ENCODE peak calls at places on chromosomes 4 and X, in eight cellular contexts. One of them, this sample, is unnamed.
A peak's percentile ranks its signal among the peaks of the same experiment; 100 is the strongest.

GRCh38 chr4:55031158-55031557 is 94.2 kb downstream of the KDR start:
- DNase-seq in activated CD4-positive, alpha-beta T cell treated with anti-CD3 and anti-CD28 coated beads, Interleukin-2, amount 50 U/mL, for 1 hour: no peak
- DNase-seq in LHCN-M2: no peak
- DNase-seq in fibroblast of mammary gland: no peak
- DNase-seq in GM03348: no peak
- DNase-seq in breast epithelium: no peak
- DNase-seq in stimulated activated CD8-positive, alpha-beta memory T cell treated with anti-CD3 and anti-CD28 coated beads, Interleukin-4, amount 100 ng/mL, for 24 hours: no peak
- DNase-seq in activated T-helper 1 cell treated with Interleukin-2 at 50 U/mL for 16 hours: no peak
- DNase-seq in this sample: no peak

GRCh38 chr4:80268081-80268823 is 1.8 kb downstream of the FGF5 start:
- DNase-seq in GM03348: peak; percentile 60
- DNase-seq in activated CD4-positive, alpha-beta T cell treated with anti-CD3 and anti-CD28 coated beads, Interleukin-2, amount 50 U/mL, for 1 hour: no peak
- DNase-seq in LHCN-M2: peak; percentile 65
- DNase-seq in stimulated activated CD8-positive, alpha-beta memory T cell treated with anti-CD3 and anti-CD28 coated beads, Interleukin-4, amount 100 ng/mL, for 24 hours: no peak
- DNase-seq in breast epithelium: no peak
- DNase-seq in fibroblast of mammary gland: peak; percentile 42
- DNase-seq in activated T-helper 1 cell treated with Interleukin-2 at 50 U/mL for 16 hours: no peak
- DNase-seq in this sample: no peak

GRCh38 chr4:23733911-23734458 is 155.9 kb downstream of the PPARGC1A start:
- DNase-seq in stimulated activated CD8-positive, alpha-beta memory T cell treated with anti-CD3 and anti-CD28 coated beads, Interleukin-4, amount 100 ng/mL, for 24 hours: no peak
- DNase-seq in LHCN-M2: no peak
- DNase-seq in fibroblast of mammary gland: no peak
- DNase-seq in GM03348: no peak
- DNase-seq in activated T-helper 1 cell treated with Interleukin-2 at 50 U/mL for 16 hours: no peak
- DNase-seq in activated CD4-positive, alpha-beta T cell treated with anti-CD3 and anti-CD28 coated beads, Interleukin-2, amount 50 U/mL, for 1 hour: no peak
- DNase-seq in breast epithelium: no peak
- DNase-seq in this sample: no peak

GRCh38 chrX:135973025-135973547 is 702 bp downstream of the MMGT1 start:
- DNase-seq in breast epithelium: no peak
- DNase-seq in stimulated activated CD8-positive, alpha-beta memory T cell treated with anti-CD3 and anti-CD28 coated beads, Interleukin-4, amount 100 ng/mL, for 24 hours: no peak
- DNase-seq in LHCN-M2: peak; percentile 29
- DNase-seq in activated CD4-positive, alpha-beta T cell treated with anti-CD3 and anti-CD28 coated beads, Interleukin-2, amount 50 U/mL, for 1 hour: no peak
- DNase-seq in fibroblast of mammary gland: peak; percentile 44
- DNase-seq in activated T-helper 1 cell treated with Interleukin-2 at 50 U/mL for 16 hours: no peak
- DNase-seq in GM03348: peak; percentile 9
- DNase-seq in this sample: no peak

GRCh38 chrX:124194903-124195302 is 137.6 kb upstream of the TEX13D start:
- DNase-seq in LHCN-M2: peak; percentile 59
- DNase-seq in fibroblast of mammary gland: no peak
- DNase-seq in activated CD4-positive, alpha-beta T cell treated with anti-CD3 and anti-CD28 coated beads, Interleukin-2, amount 50 U/mL, for 1 hour: no peak
- DNase-seq in breast epithelium: no peak
- DNase-seq in activated T-helper 1 cell treated with Interleukin-2 at 50 U/mL for 16 hours: no peak
- DNase-seq in stimulated activated CD8-positive, alpha-beta memory T cell treated with anti-CD3 and anti-CD28 coated beads, Interleukin-4, amount 100 ng/mL, for 24 hours: no peak
- DNase-seq in GM03348: peak; percentile 9
- DNase-seq in this sample: no peak

GRCh38 chr4:89331637-89332544 is 24.3 kb upstream of the GPRIN3 start:
- DNase-seq in LHCN-M2: no peak
- DNase-seq in breast epithelium: no peak
- DNase-seq in activated CD4-positive, alpha-beta T cell treated with anti-CD3 and anti-CD28 coated beads, Interleukin-2, amount 50 U/mL, for 1 hour: no peak
- DNase-seq in stimulated activated CD8-positive, alpha-beta memory T cell treated with anti-CD3 and anti-CD28 coated beads, Interleukin-4, amount 100 ng/mL, for 24 hours: no peak
- DNase-seq in fibroblast of mammary gland: no peak
- DNase-seq in GM03348: no peak
- DNase-seq in activated T-helper 1 cell treated with Interleukin-2 at 50 U/mL for 16 hours: no peak
- DNase-seq in this sample: no peak

GRCh38 chrX:97374266-97374665 is 490.6 kb downstream of the RPA4 start:
- DNase-seq in GM03348: no peak
- DNase-seq in stimulated activated CD8-positive, alpha-beta memory T cell treated with anti-CD3 and anti-CD28 coated beads, Interleukin-4, amount 100 ng/mL, for 24 hours: no peak
- DNase-seq in fibroblast of mammary gland: no peak
- DNase-seq in activated T-helper 1 cell treated with Interleukin-2 at 50 U/mL for 16 hours: no peak
- DNase-seq in activated CD4-positive, alpha-beta T cell treated with anti-CD3 and anti-CD28 coated beads, Interleukin-2, amount 50 U/mL, for 1 hour: no peak
- DNase-seq in breast epithelium: no peak
- DNase-seq in LHCN-M2: no peak
- DNase-seq in this sample: no peak

GRCh38 chr4:2286904-2287593 is 25.1 kb upstream of the MXD4 start:
- DNase-seq in stimulated activated CD8-positive, alpha-beta memory T cell treated with anti-CD3 and anti-CD28 coated beads, Interleukin-4, amount 100 ng/mL, for 24 hours: no peak
- DNase-seq in GM03348: no peak
- DNase-seq in LHCN-M2: no peak
- DNase-seq in activated CD4-positive, alpha-beta T cell treated with anti-CD3 and anti-CD28 coated beads, Interleukin-2, amount 50 U/mL, for 1 hour: no peak
- DNase-seq in activated T-helper 1 cell treated with Interleukin-2 at 50 U/mL for 16 hours: no peak
- DNase-seq in breast epithelium: no peak
- DNase-seq in fibroblast of mammary gland: peak; percentile 52
- DNase-seq in this sample: no peak

GRCh38 chrX:404656-405055 is 17.9 kb upstream of the PPP2R3B start:
- DNase-seq in activated CD4-positive, alpha-beta T cell treated with anti-CD3 and anti-CD28 coated beads, Interleukin-2, amount 50 U/mL, for 1 hour: no peak
- DNase-seq in activated T-helper 1 cell treated with Interleukin-2 at 50 U/mL for 16 hours: no peak
- DNase-seq in GM03348: no peak
- DNase-seq in breast epithelium: no peak
- DNase-seq in stimulated activated CD8-positive, alpha-beta memory T cell treated with anti-CD3 and anti-CD28 coated beads, Interleukin-4, amount 100 ng/mL, for 24 hours: no peak
- DNase-seq in LHCN-M2: no peak
- DNase-seq in fibroblast of mammary gland: no peak
- DNase-seq in this sample: no peak

GRCh38 chrX:106649523-106650428 is 38.0 kb downstream of the RADX start:
- DNase-seq in activated T-helper 1 cell treated with Interleukin-2 at 50 U/mL for 16 hours: no peak
- DNase-seq in stimulated activated CD8-positive, alpha-beta memory T cell treated with anti-CD3 and anti-CD28 coated beads, Interleukin-4, amount 100 ng/mL, for 24 hours: no peak
- DNase-seq in breast epithelium: no peak
- DNase-seq in LHCN-M2: no peak
- DNase-seq in GM03348: no peak
- DNase-seq in activated CD4-positive, alpha-beta T cell treated with anti-CD3 and anti-CD28 coated beads, Interleukin-2, amount 50 U/mL, for 1 hour: no peak
- DNase-seq in fibroblast of mammary gland: no peak
- DNase-seq in this sample: no peak

GRCh38 chr4:187172340-187172761 is 448.7 kb upstream of the FAT1 start:
- DNase-seq in fibroblast of mammary gland: peak; percentile 78
- DNase-seq in activated T-helper 1 cell treated with Interleukin-2 at 50 U/mL for 16 hours: no peak
- DNase-seq in GM03348: peak; percentile 79
- DNase-seq in stimulated activated CD8-positive, alpha-beta memory T cell treated with anti-CD3 and anti-CD28 coated beads, Interleukin-4, amount 100 ng/mL, for 24 hours: no peak
- DNase-seq in LHCN-M2: no peak
- DNase-seq in breast epithelium: no peak
- DNase-seq in activated CD4-positive, alpha-beta T cell treated with anti-CD3 and anti-CD28 coated beads, Interleukin-2, amount 50 U/mL, for 1 hour: no peak
- DNase-seq in this sample: peak; percentile 71

GRCh38 chr4:14254252-14254651 is 626.7 kb upstream of the BOD1L1 start:
- DNase-seq in LHCN-M2: no peak
- DNase-seq in stimulated activated CD8-positive, alpha-beta memory T cell treated with anti-CD3 and anti-CD28 coated beads, Interleukin-4, amount 100 ng/mL, for 24 hours: peak; percentile 0
- DNase-seq in breast epithelium: peak; percentile 20
- DNase-seq in fibroblast of mammary gland: peak; percentile 53
- DNase-seq in activated CD4-positive, alpha-beta T cell treated with anti-CD3 and anti-CD28 coated beads, Interleukin-2, amount 50 U/mL, for 1 hour: no peak
- DNase-seq in GM03348: peak; percentile 12
- DNase-seq in activated T-helper 1 cell treated with Interleukin-2 at 50 U/mL for 16 hours: no peak
- DNase-seq in this sample: peak; percentile 21

GRCh38 chrX:39204945-39205344 is 403.7 kb downstream of the MID1IP1 start:
- DNase-seq in stimulated activated CD8-positive, alpha-beta memory T cell treated with anti-CD3 and anti-CD28 coated beads, Interleukin-4, amount 100 ng/mL, for 24 hours: no peak
- DNase-seq in LHCN-M2: no peak
- DNase-seq in activated CD4-positive, alpha-beta T cell treated with anti-CD3 and anti-CD28 coated beads, Interleukin-2, amount 50 U/mL, for 1 hour: no peak
- DNase-seq in breast epithelium: no peak
- DNase-seq in fibroblast of mammary gland: no peak
- DNase-seq in activated T-helper 1 cell treated with Interleukin-2 at 50 U/mL for 16 hours: no peak
- DNase-seq in GM03348: no peak
- DNase-seq in this sample: no peak

GRCh38 chr4:5874811-5875465 is 17.9 kb downstream of the CRMP1 start:
- DNase-seq in fibroblast of mammary gland: peak; percentile 36
- DNase-seq in stimulated activated CD8-positive, alpha-beta memory T cell treated with anti-CD3 and anti-CD28 coated beads, Interleukin-4, amount 100 ng/mL, for 24 hours: no peak
- DNase-seq in activated T-helper 1 cell treated with Interleukin-2 at 50 U/mL for 16 hours: no peak
- DNase-seq in GM03348: peak; percentile 80
- DNase-seq in activated CD4-positive, alpha-beta T cell treated with anti-CD3 and anti-CD28 coated beads, Interleukin-2, amount 50 U/mL, for 1 hour: no peak
- DNase-seq in breast epithelium: no peak
- DNase-seq in LHCN-M2: peak; percentile 80
- DNase-seq in this sample: peak; percentile 48

GRCh38 chr4:18931643-18932373 is 910.3 kb upstream of the LCORL start:
- DNase-seq in LHCN-M2: no peak
- DNase-seq in GM03348: no peak
- DNase-seq in fibroblast of mammary gland: no peak
- DNase-seq in breast epithelium: no peak
- DNase-seq in activated T-helper 1 cell treated with Interleukin-2 at 50 U/mL for 16 hours: no peak
- DNase-seq in activated CD4-positive, alpha-beta T cell treated with anti-CD3 and anti-CD28 coated beads, Interleukin-2, amount 50 U/mL, for 1 hour: no peak
- DNase-seq in stimulated activated CD8-positive, alpha-beta memory T cell treated with anti-CD3 and anti-CD28 coated beads, Interleukin-4, amount 100 ng/mL, for 24 hours: no peak
- DNase-seq in this sample: no peak

GRCh38 chr4:166435449-166435848 is 562.4 kb downstream of the TLL1 start:
- DNase-seq in activated CD4-positive, alpha-beta T cell treated with anti-CD3 and anti-CD28 coated beads, Interleukin-2, amount 50 U/mL, for 1 hour: no peak
- DNase-seq in GM03348: no peak
- DNase-seq in LHCN-M2: peak; percentile 88
- DNase-seq in activated T-helper 1 cell treated with Interleukin-2 at 50 U/mL for 16 hours: no peak
- DNase-seq in fibroblast of mammary gland: peak; percentile 69
- DNase-seq in breast epithelium: no peak
- DNase-seq in stimulated activated CD8-positive, alpha-beta memory T cell treated with anti-CD3 and anti-CD28 coated beads, Interleukin-4, amount 100 ng/mL, for 24 hours: no peak
- DNase-seq in this sample: no peak

GRCh38 chr4:177214935-177215334 is 94.7 kb upstream of the NEIL3 start:
- DNase-seq in breast epithelium: no peak
- DNase-seq in fibroblast of mammary gland: peak; percentile 52
- DNase-seq in activated CD4-positive, alpha-beta T cell treated with anti-CD3 and anti-CD28 coated beads, Interleukin-2, amount 50 U/mL, for 1 hour: no peak
- DNase-seq in LHCN-M2: peak; percentile 77
- DNase-seq in activated T-helper 1 cell treated with Interleukin-2 at 50 U/mL for 16 hours: no peak
- DNase-seq in GM03348: peak; percentile 43
- DNase-seq in stimulated activated CD8-positive, alpha-beta memory T cell treated with anti-CD3 and anti-CD28 coated beads, Interleukin-4, amount 100 ng/mL, for 24 hours: no peak
- DNase-seq in this sample: peak; percentile 37

GRCh38 chrX:39813631-39814246 is 284.0 kb downstream of the BCOR start:
- DNase-seq in breast epithelium: peak; percentile 87
- DNase-seq in activated CD4-positive, alpha-beta T cell treated with anti-CD3 and anti-CD28 coated beads, Interleukin-2, amount 50 U/mL, for 1 hour: no peak
- DNase-seq in GM03348: peak; percentile 58
- DNase-seq in LHCN-M2: peak; percentile 54
- DNase-seq in fibroblast of mammary gland: peak; percentile 87
- DNase-seq in stimulated activated CD8-positive, alpha-beta memory T cell treated with anti-CD3 and anti-CD28 coated beads, Interleukin-4, amount 100 ng/mL, for 24 hours: no peak
- DNase-seq in activated T-helper 1 cell treated with Interleukin-2 at 50 U/mL for 16 hours: no peak
- DNase-seq in this sample: peak; percentile 52

GRCh38 chr4:112514449-112515277 is 1.3 kb downstream of the NEUROG2 start:
- DNase-seq in stimulated activated CD8-positive, alpha-beta memory T cell treated with anti-CD3 and anti-CD28 coated beads, Interleukin-4, amount 100 ng/mL, for 24 hours: no peak
- DNase-seq in fibroblast of mammary gland: peak; percentile 13
- DNase-seq in breast epithelium: no peak
- DNase-seq in LHCN-M2: no peak
- DNase-seq in GM03348: no peak
- DNase-seq in activated T-helper 1 cell treated with Interleukin-2 at 50 U/mL for 16 hours: no peak
- DNase-seq in activated CD4-positive, alpha-beta T cell treated with anti-CD3 and anti-CD28 coated beads, Interleukin-2, amount 50 U/mL, for 1 hour: no peak
- DNase-seq in this sample: no peak

GRCh38 chrX:129523076-129524055 is at the start of gene SMARCA1:
- DNase-seq in stimulated activated CD8-positive, alpha-beta memory T cell treated with anti-CD3 and anti-CD28 coated beads, Interleukin-4, amount 100 ng/mL, for 24 hours: no peak
- DNase-seq in activated T-helper 1 cell treated with Interleukin-2 at 50 U/mL for 16 hours: no peak
- DNase-seq in activated CD4-positive, alpha-beta T cell treated with anti-CD3 and anti-CD28 coated beads, Interleukin-2, amount 50 U/mL, for 1 hour: no peak
- DNase-seq in breast epithelium: no peak
- DNase-seq in GM03348: peak; percentile 88
- DNase-seq in LHCN-M2: peak; percentile 17
- DNase-seq in fibroblast of mammary gland: peak; percentile 44
- DNase-seq in this sample: no peak

GRCh38 chr4:6369924-6370645 is 100.4 kb downstream of the WFS1 start:
- DNase-seq in LHCN-M2: no peak
- DNase-seq in stimulated activated CD8-positive, alpha-beta memory T cell treated with anti-CD3 and anti-CD28 coated beads, Interleukin-4, amount 100 ng/mL, for 24 hours: no peak
- DNase-seq in activated T-helper 1 cell treated with Interleukin-2 at 50 U/mL for 16 hours: no peak
- DNase-seq in fibroblast of mammary gland: no peak
- DNase-seq in GM03348: no peak
- DNase-seq in activated CD4-positive, alpha-beta T cell treated with anti-CD3 and anti-CD28 coated beads, Interleukin-2, amount 50 U/mL, for 1 hour: no peak
- DNase-seq in breast epithelium: no peak
- DNase-seq in this sample: no peak

GRCh38 chr4:164212714-164213113 is 541.2 kb upstream of the SMIM31 start:
- DNase-seq in GM03348: no peak
- DNase-seq in activated T-helper 1 cell treated with Interleukin-2 at 50 U/mL for 16 hours: no peak
- DNase-seq in activated CD4-positive, alpha-beta T cell treated with anti-CD3 and anti-CD28 coated beads, Interleukin-2, amount 50 U/mL, for 1 hour: no peak
- DNase-seq in fibroblast of mammary gland: no peak
- DNase-seq in stimulated activated CD8-positive, alpha-beta memory T cell treated with anti-CD3 and anti-CD28 coated beads, Interleukin-4, amount 100 ng/mL, for 24 hours: no peak
- DNase-seq in LHCN-M2: no peak
- DNase-seq in breast epithelium: no peak
- DNase-seq in this sample: no peak

GRCh38 chrX:30904186-30904585 is 15.1 kb upstream of the TAB3 start:
- DNase-seq in activated T-helper 1 cell treated with Interleukin-2 at 50 U/mL for 16 hours: no peak
- DNase-seq in activated CD4-positive, alpha-beta T cell treated with anti-CD3 and anti-CD28 coated beads, Interleukin-2, amount 50 U/mL, for 1 hour: no peak
- DNase-seq in breast epithelium: no peak
- DNase-seq in fibroblast of mammary gland: no peak
- DNase-seq in stimulated activated CD8-positive, alpha-beta memory T cell treated with anti-CD3 and anti-CD28 coated beads, Interleukin-4, amount 100 ng/mL, for 24 hours: no peak
- DNase-seq in LHCN-M2: no peak
- DNase-seq in GM03348: no peak
- DNase-seq in this sample: no peak

GRCh38 chrX:23286731-23287130 is 47.9 kb upstream of the PTCHD1 start:
- DNase-seq in LHCN-M2: no peak
- DNase-seq in GM03348: no peak
- DNase-seq in activated T-helper 1 cell treated with Interleukin-2 at 50 U/mL for 16 hours: no peak
- DNase-seq in breast epithelium: no peak
- DNase-seq in stimulated activated CD8-positive, alpha-beta memory T cell treated with anti-CD3 and anti-CD28 coated beads, Interleukin-4, amount 100 ng/mL, for 24 hours: no peak
- DNase-seq in fibroblast of mammary gland: no peak
- DNase-seq in activated CD4-positive, alpha-beta T cell treated with anti-CD3 and anti-CD28 coated beads, Interleukin-2, amount 50 U/mL, for 1 hour: no peak
- DNase-seq in this sample: no peak

GRCh38 chr4:83591730-83592129 is 55.8 kb downstream of the GPAT3 start:
- DNase-seq in activated T-helper 1 cell treated with Interleukin-2 at 50 U/mL for 16 hours: no peak
- DNase-seq in fibroblast of mammary gland: no peak
- DNase-seq in activated CD4-positive, alpha-beta T cell treated with anti-CD3 and anti-CD28 coated beads, Interleukin-2, amount 50 U/mL, for 1 hour: no peak
- DNase-seq in breast epithelium: no peak
- DNase-seq in LHCN-M2: no peak
- DNase-seq in stimulated activated CD8-positive, alpha-beta memory T cell treated with anti-CD3 and anti-CD28 coated beads, Interleukin-4, amount 100 ng/mL, for 24 hours: no peak
- DNase-seq in GM03348: no peak
- DNase-seq in this sample: no peak

GRCh38 chrX:74382613-74383012 is 38.7 kb upstream of the SLC16A2 start:
- DNase-seq in fibroblast of mammary gland: peak; percentile 76
- DNase-seq in breast epithelium: peak; percentile 46
- DNase-seq in activated CD4-positive, alpha-beta T cell treated with anti-CD3 and anti-CD28 coated beads, Interleukin-2, amount 50 U/mL, for 1 hour: peak; percentile 47
- DNase-seq in activated T-helper 1 cell treated with Interleukin-2 at 50 U/mL for 16 hours: peak; percentile 28
- DNase-seq in GM03348: peak; percentile 69
- DNase-seq in LHCN-M2: peak; percentile 65
- DNase-seq in stimulated activated CD8-positive, alpha-beta memory T cell treated with anti-CD3 and anti-CD28 coated beads, Interleukin-4, amount 100 ng/mL, for 24 hours: peak; percentile 42
- DNase-seq in this sample: peak; percentile 28

GRCh38 chr4:1082215-1083182 is 30.9 kb downstream of the RNF212 start:
- DNase-seq in activated T-helper 1 cell treated with Interleukin-2 at 50 U/mL for 16 hours: no peak
- DNase-seq in fibroblast of mammary gland: peak; percentile 82
- DNase-seq in activated CD4-positive, alpha-beta T cell treated with anti-CD3 and anti-CD28 coated beads, Interleukin-2, amount 50 U/mL, for 1 hour: no peak
- DNase-seq in breast epithelium: peak; percentile 80
- DNase-seq in LHCN-M2: peak; percentile 87
- DNase-seq in stimulated activated CD8-positive, alpha-beta memory T cell treated with anti-CD3 and anti-CD28 coated beads, Interleukin-4, amount 100 ng/mL, for 24 hours: no peak
- DNase-seq in GM03348: peak; percentile 93
- DNase-seq in this sample: peak; percentile 69

GRCh38 chr4:173626277-173626676 is 96.2 kb upstream of the HAND2 start:
- DNase-seq in GM03348: no peak
- DNase-seq in LHCN-M2: no peak
- DNase-seq in breast epithelium: no peak
- DNase-seq in fibroblast of mammary gland: no peak
- DNase-seq in activated T-helper 1 cell treated with Interleukin-2 at 50 U/mL for 16 hours: no peak
- DNase-seq in activated CD4-positive, alpha-beta T cell treated with anti-CD3 and anti-CD28 coated beads, Interleukin-2, amount 50 U/mL, for 1 hour: no peak
- DNase-seq in stimulated activated CD8-positive, alpha-beta memory T cell treated with anti-CD3 and anti-CD28 coated beads, Interleukin-4, amount 100 ng/mL, for 24 hours: no peak
- DNase-seq in this sample: no peak